ENCODE peak calls at places on chromosomes 3 and 15, in seven cellular contexts. O, A, Y, T, M, S and P are unnamed samples. For H3K27me3, the result is how much of the 10 kb centered on the place peaks cover.

GRCh38 chr15:88628018-88628673 is 7.0 kb downstream of the AEN start:
- DNase-seq in O (no peak), A (no peak), Y (no peak), T (no peak), M (no peak), S (no peak), P (no peak)

GRCh38 chr3:79517766-79518413 is 249.9 kb downstream of the ROBO1 start:
- DNase-seq in O (peak), A (peak), Y (peak), T (no peak), M (peak), S (no peak), P (no peak)

GRCh38 chr3:177109688-177110087 is 87.6 kb downstream of the TBL1XR1 start:
- DNase-seq in O (no peak), A (no peak), Y (peak), T (no peak), M (no peak), S (no peak), P (no peak)

GRCh38 chr15:76368135-76368588 is 31.6 kb downstream of the ISL2 start:
- DNase-seq in O (no peak), A (no peak), Y (no peak), T (no peak), M (no peak), S (no peak), P (no peak)

GRCh38 chr15:70801111-70801510 is 37.8 kb upstream of the UACA start:
- DNase-seq in O (peak), A (no peak), Y (no peak), T (no peak), M (no peak), S (no peak), P (no peak)

GRCh38 chr3:65348596-65348995 is 660.8 kb upstream of the ADAMTS9 start:
- DNase-seq in O (peak), A (no peak), Y (no peak), T (no peak), M (no peak), S (no peak), P (no peak)

GRCh38 chr3:41668366-41668765 is 293.5 kb downstream of the ULK4 start:
- DNase-seq in O (no peak), A (no peak), Y (no peak), T (no peak), M (no peak), S (no peak), P (no peak)

GRCh38 chr15:72591361-72591760 is 63.1 kb upstream of the GOLGA6B start:
- DNase-seq in O (peak), A (no peak), Y (no peak), T (no peak), M (no peak), S (no peak), P (no peak)

GRCh38 chr3:58713715-58714401 is 47.3 kb upstream of the FAM3D start:
- DNase-seq in O (no peak), A (no peak), Y (no peak), T (no peak), M (no peak), S (no peak), P (no peak)

GRCh38 chr3:153835540-153835939 is 285.6 kb upstream of the ARHGEF26 start:
- DNase-seq in O (no peak), A (no peak), Y (peak), T (no peak), M (no peak), S (no peak), P (no peak)

GRCh38 chr3:16148783-16149182 is 25.7 kb upstream of the GALNT15 start:
- DNase-seq in O (peak), A (no peak), Y (no peak), T (no peak), M (peak), S (no peak), P (no peak)

GRCh38 chr15:97084650-97085049 is 754.1 kb downstream of the NR2F2 start:
- DNase-seq in O (no peak), A (no peak), Y (no peak), T (no peak), M (no peak), S (no peak), P (no peak)

GRCh38 chr3:72617420-72618024 is 230.7 kb downstream of the SHQ1 start:
- DNase-seq in O (no peak), A (no peak), Y (no peak), T (no peak), M (no peak), S (no peak), P (no peak)

GRCh38 chr15:58247803-58248503 is 109.8 kb downstream of the AQP9 start:
- DNase-seq in O (peak), A (no peak), Y (no peak), T (no peak), M (no peak), S (no peak), P (no peak)

GRCh38 chr3:54034971-54035370 is 87.4 kb upstream of the CACNA2D3 start:
- DNase-seq in O (no peak), A (no peak), Y (no peak), T (no peak), M (no peak), S (no peak), P (no peak)

GRCh38 chr3:136281966-136282554 is 31.9 kb downstream of the PCCB start:
- DNase-seq in O (no peak), A (no peak), Y (no peak), T (no peak), M (peak), S (no peak), P (no peak)

GRCh38 chr3:76024640-76025039 is 239.3 kb upstream of the ZNF717 start:
- DNase-seq in O (peak), A (peak), Y (peak), T (no peak), M (no peak), S (no peak), P (no peak)

GRCh38 chr15:69253156-69253555 is 45.6 kb upstream of the PAQR5 start:
- DNase-seq in O (peak), A (no peak), Y (peak), T (no peak), M (peak), S (no peak), P (peak)

GRCh38 chr15:84715442-84716035 is 400 bp downstream of the SEC11A start:
- DNase-seq in O (peak), A (no peak), Y (peak), T (no peak), M (peak), S (no peak), P (no peak)

GRCh38 chr15:66763186-66764066 is 61.4 kb downstream of the SMAD6 start:
- DNase-seq in O (no peak), A (no peak), Y (no peak), T (no peak), M (peak), S (no peak), P (no peak)

GRCh38 chr3:129022995-129023332 is 21.9 kb downstream of the EFCC1 start:
- DNase-seq in O (no peak), A (no peak), Y (no peak), T (no peak), M (no peak), S (no peak), P (no peak)

GRCh38 chr15:75197062-75197630 is 4.5 kb upstream of the C15orf39 start:
- DNase-seq in O (no peak), A (no peak), Y (no peak), T (no peak), M (no peak), S (no peak), P (no peak)

GRCh38 chr3:139537325-139537724 is 2.2 kb downstream of the RBP1 start:
- DNase-seq in O (peak), A (peak), Y (no peak), T (no peak), M (no peak), S (no peak), P (peak)

GRCh38 chr3:64691051-64691450 is 3.3 kb upstream of the ADAMTS9 start:
- DNase-seq in O (peak), A (no peak), Y (no peak), T (no peak), M (peak), S (no peak), P (no peak)

GRCh38 chr3:130905551-130905950 is 11.7 kb downstream of the ATP2C1 start:
- DNase-seq in O (peak), A (no peak), Y (no peak), T (no peak), M (peak), S (no peak), P (no peak)

GRCh38 chr3:23116041-23116440 is 87.1 kb upstream of the UBE2E2 start:
- DNase-seq in O (no peak), A (no peak), Y (no peak), T (no peak), M (no peak), S (no peak), P (no peak)

GRCh38 chr3:13512451-13512850 is 32.3 kb downstream of the HDAC11 start:
- DNase-seq in O (no peak), A (no peak), Y (no peak), T (no peak), M (no peak), S (no peak), P (no peak)

GRCh38 chr3:119237299-119237698 is 3.4 kb downstream of the B4GALT4 start:
- DNase-seq in O (peak), A (no peak), Y (no peak), T (no peak), M (no peak), S (no peak), P (no peak)

GRCh38 chr3:128932516-128933212 is 53.2 kb downstream of the ACAD9 start:
- DNase-seq in O (no peak), A (no peak), Y (no peak), T (no peak), M (no peak), S (no peak), P (no peak)

GRCh38 chr3:101632586-101632985 is 44.3 kb downstream of the ZBTB11 start:
- DNase-seq in O (no peak), A (no peak), Y (peak), T (no peak), M (no peak), S (no peak), P (no peak)
- H2AFZ ChIP-seq in O (no peak), A (peak), Y (no peak), T (no peak), M (no peak), S (no peak), P (no peak)

GRCh38 chr3:151592287-151592686 is 131.4 kb upstream of the IGSF10 start:
- DNase-seq in O (no peak), A (no peak), Y (no peak), T (no peak), M (no peak), S (no peak), P (no peak)
- H3K27me3 ChIP-seq in O (under half), A (under half), Y (under half), T (under half), M (under half), S (under half), P (under half)

DNA sequence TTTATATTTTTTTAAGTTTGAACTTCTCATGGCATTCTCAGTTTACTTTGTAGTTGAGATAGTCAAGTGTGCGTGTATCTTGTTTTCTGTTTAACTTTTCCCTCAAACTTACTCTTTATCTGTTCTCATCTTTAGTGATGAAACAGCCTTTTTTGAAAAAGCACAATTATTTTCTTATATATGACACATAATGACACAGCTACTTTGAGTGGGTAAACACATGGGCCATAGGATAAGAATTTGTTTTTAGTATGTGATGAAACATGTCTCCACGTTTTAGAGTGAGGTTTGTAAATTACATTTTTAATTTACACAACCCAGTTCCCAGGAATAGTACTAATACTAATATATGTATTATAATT is 3.2 kb downstream of the DIPK2A start:
- DNase-seq in O (peak), A (no peak), Y (peak), T (no peak), M (peak), S (no peak), P (no peak)
- TF ChIP-seq POLR2A in O (no peak), A (no peak), Y (no peak), T (no peak), M (no peak), S (no peak), P (no peak)

GRCh38 chr3:171831936-171832335 is 11.2 kb upstream of the TMEM212 start:
- DNase-seq in O (peak), A (no peak), Y (no peak), T (no peak), M (no peak), S (no peak), P (no peak)

GRCh38 chr3:171827836-171828458 is 15.2 kb upstream of the TMEM212 start:
- DNase-seq in O (no peak), A (no peak), Y (no peak), T (no peak), M (no peak), S (no peak), P (no peak)

GRCh38 chr3:171829841-171830559 is 13.1 kb upstream of the TMEM212 start:
- DNase-seq in O (peak), A (peak), Y (peak), T (no peak), M (peak), S (no peak), P (no peak)

GRCh38 chr3:171827385-171827784 is 15.8 kb upstream of the TMEM212 start:
- DNase-seq in O (no peak), A (no peak), Y (no peak), T (no peak), M (no peak), S (no peak), P (no peak)

DNA sequence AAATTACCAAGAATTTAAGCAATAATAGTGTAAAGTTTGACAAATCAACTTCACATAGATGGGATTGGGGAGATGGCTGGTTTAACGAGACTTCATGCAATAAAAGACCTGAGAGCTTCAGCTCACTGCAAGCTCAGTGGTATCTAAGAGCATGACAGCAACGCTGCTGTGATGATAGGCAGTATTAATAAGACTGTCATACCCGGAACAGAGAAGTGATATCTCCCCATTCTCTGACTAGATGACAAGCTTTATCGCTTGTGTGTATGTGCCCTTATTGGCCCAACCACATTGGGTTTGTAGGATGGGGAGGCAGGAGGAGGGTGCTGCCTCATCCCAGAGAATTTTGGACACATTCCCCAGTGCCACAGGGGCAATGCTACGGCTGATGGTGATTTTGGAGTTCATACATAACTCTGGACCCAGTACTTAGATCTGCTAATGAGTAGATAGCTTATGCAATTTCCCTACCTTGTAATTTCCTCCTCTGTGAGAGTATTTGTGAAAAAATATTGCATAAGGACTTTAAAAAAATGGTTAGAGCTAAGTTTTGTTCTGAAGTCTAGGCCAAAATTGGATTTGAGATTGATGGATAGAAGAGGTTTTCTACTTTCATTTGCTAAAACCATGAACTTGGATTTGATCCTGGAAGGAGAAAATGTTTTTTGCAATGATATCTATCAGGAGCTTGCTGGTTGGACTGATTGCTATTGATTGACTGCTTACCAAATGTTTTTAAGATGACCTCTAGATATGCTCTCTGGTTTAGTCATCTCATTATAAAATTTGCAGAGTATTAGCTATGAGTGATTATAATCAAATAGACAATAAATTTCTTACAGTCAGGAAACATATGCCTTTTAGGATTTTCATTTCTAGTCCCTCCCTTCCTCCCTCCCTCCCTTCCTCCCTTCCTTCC is 14.0 kb upstream of the TMEM212 start:
- DNase-seq in O (no peak), A (no peak), Y (no peak), T (no peak), M (peak), S (no peak), P (no peak)
- H2AFZ ChIP-seq in O (no peak), A (no peak), Y (no peak), T (no peak), M (no peak), S (no peak), P (peak)

DNA sequence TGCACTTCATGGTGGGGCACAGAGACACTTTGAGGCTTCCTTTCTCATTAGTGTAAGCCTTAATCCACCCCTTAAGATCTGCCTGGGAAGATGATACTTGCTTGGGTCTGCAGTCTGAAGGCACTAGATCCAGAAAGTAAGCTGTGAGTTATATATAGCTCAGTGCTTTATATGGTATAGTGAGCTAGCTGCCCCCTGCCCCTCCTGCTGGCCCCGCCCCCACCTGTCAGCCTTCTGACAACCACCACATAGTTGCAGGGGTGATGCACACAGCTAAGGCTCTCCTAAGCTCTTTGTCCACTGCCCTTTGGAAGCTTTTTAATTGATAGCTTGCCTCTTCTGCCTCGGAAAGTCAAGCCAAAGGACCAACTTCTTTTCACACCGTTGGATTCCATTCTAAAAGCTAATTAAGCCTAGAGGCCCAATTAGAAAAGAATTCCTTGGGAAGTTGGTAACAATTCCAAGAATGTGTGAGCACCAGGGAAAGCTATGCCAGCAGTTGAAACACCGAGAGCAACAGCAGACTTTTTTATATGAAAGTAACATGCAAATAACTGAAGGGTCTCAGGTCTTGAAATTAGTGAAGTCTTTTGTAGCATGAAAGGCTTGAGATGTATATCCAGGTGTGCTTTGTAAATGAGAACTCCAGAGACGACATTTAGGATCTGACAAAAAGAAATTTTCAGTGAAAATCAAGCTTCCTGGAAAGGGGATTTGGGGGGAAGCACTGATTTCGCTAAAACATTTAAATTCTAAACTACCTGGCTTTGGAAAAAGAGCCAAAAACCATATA is 2.3 kb downstream of the TPM1 start:
- DNase-seq in O (peak), A (no peak), Y (no peak), T (no peak), M (peak), S (no peak), P (no peak)
- H3K27me3 ChIP-seq in O (under half), A (under half), Y (under half), T (under half), M (under half), S (under half), P (under half)

GRCh38 chr3:96865605-96866004 is 51.2 kb downstream of the EPHA6 start:
- DNase-seq in O (no peak), A (no peak), Y (no peak), T (no peak), M (no peak), S (no peak), P (no peak)

DNA sequence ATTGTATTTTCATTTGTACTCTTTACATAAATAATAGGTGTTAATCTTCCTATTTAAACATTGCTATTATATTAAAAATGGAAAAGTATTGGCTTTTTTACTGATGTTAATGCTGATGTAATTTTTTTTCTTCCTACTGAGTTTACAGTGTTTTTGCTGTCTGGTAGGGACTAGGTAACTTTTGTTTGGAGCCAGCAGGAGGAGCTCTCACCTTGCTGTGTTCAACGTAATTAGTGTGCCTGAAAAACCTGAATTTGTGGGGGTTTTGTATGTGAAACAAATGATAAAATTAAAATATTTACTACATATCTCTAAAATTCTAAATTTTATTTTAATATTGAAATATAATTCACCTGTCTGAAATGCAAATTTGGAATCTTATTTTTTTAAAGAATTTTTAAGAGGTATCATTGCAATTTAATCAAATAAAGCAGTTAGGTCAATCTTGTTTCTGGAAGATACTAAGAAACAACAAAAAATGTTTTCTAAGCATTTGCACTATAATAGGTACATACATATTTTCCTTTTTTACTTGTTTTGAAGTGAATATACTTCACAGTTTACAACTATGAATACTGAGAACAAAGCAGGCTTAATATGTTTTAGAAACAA is 48.8 kb downstream of the EPHA6 start:
- DNase-seq in O (peak), A (peak), Y (peak), T (no peak), M (peak), S (peak), P (no peak)
- TF ChIP-seq POLR2A in O (no peak), A (no peak), Y (no peak), T (no peak), M (no peak), S (no peak), P (no peak)